ENCODE peak calls at places on chromosomes 4 and X, in four cellular contexts. One of them, this sample, is unnamed.

GRCh38 chr4:87257523-87257922 is 37.1 kb upstream of the KLHL8 start:
- DNase-seq in stomach: no peak
- DNase-seq in suprapubic skin: no peak
- DNase-seq in HepG2: no peak
- DNase-seq in this sample: no peak

GRCh38 chrX:31851761-31852160 is 779.9 kb upstream of the FTHL17 start:
- DNase-seq in stomach: no peak
- DNase-seq in suprapubic skin: no peak
- DNase-seq in HepG2: no peak
- DNase-seq in this sample: no peak

GRCh38 chr4:624705-625590 is at the start of gene PDE6B:
- DNase-seq in stomach: no peak
- DNase-seq in suprapubic skin: peak
- DNase-seq in HepG2: no peak
- DNase-seq in this sample: no peak

GRCh38 chr4:55029838-55030503 is 95.4 kb downstream of the KDR start:
- DNase-seq in stomach: no peak
- DNase-seq in suprapubic skin: no peak
- DNase-seq in HepG2: no peak
- DNase-seq in this sample: no peak

GRCh38 chrX:102341867-102342266 is 94.9 kb downstream of the NXF2 start:
- DNase-seq in stomach: no peak
- DNase-seq in suprapubic skin: no peak
- DNase-seq in HepG2: no peak
- DNase-seq in this sample: no peak

GRCh38 chr4:110503588-110504435 is 27.9 kb downstream of the ENPEP start:
- DNase-seq in stomach: no peak
- DNase-seq in suprapubic skin: no peak
- DNase-seq in HepG2: no peak
- DNase-seq in this sample: no peak

GRCh38 chr4:22071749-22072148 is 123.2 kb upstream of the KCNIP4 start:
- DNase-seq in stomach: no peak
- DNase-seq in suprapubic skin: no peak
- DNase-seq in HepG2: no peak
- DNase-seq in this sample: no peak

GRCh38 chr4:78651250-78651860 is 99.8 kb downstream of the ANXA3 start:
- DNase-seq in stomach: no peak
- DNase-seq in suprapubic skin: no peak
- DNase-seq in HepG2: no peak
- DNase-seq in this sample: no peak

GRCh38 chr4:38310446-38311043 is 350.3 kb downstream of the PTTG2 start:
- DNase-seq in stomach: no peak
- DNase-seq in suprapubic skin: no peak
- DNase-seq in HepG2: no peak
- DNase-seq in this sample: peak

GRCh38 chr4:82666970-82667665 is 105.3 kb upstream of the TMEM150C start:
- DNase-seq in stomach: no peak
- DNase-seq in suprapubic skin: no peak
- DNase-seq in HepG2: no peak
- DNase-seq in this sample: no peak

DNA sequence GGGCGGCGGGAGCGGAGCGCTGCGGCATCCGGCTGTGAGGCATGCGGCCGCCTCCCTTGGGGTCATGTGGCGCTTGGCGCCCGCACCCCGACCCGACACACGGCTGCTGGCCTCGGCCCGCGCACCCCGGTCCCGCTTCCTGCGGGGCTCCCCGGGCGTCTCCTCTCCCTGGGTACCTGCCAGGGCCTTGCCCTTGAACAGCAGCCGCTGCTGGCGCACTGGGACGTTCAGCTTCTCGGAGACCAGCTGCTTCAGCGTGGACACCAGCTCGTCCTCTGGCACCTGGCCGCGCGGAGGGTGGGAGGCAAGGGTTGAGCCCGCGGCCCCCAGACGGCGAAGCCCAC is 391 bp downstream of the UBL4A start:
- DNase-seq in stomach: peak
- DNase-seq in suprapubic skin: peak
- DNase-seq in HepG2: no peak
- DNase-seq in this sample: no peak
- TF ChIP-seq POLR2AphosphoS5 in stomach: no peak
- TF ChIP-seq POLR2AphosphoS5 in suprapubic skin: no peak
- TF ChIP-seq POLR2AphosphoS5 in HepG2: no peak
- TF ChIP-seq POLR2AphosphoS5 in this sample: no peak

GRCh38 chrX:155026727-155027508 is at the start of gene FUNDC2:
- DNase-seq in stomach: peak
- DNase-seq in suprapubic skin: peak
- DNase-seq in HepG2: peak
- DNase-seq in this sample: peak
- TF ChIP-seq POLR2A in stomach: no peak
- TF ChIP-seq POLR2A in suprapubic skin: peak
- TF ChIP-seq POLR2A in HepG2: peak
- TF ChIP-seq POLR2A in this sample: peak

DNA sequence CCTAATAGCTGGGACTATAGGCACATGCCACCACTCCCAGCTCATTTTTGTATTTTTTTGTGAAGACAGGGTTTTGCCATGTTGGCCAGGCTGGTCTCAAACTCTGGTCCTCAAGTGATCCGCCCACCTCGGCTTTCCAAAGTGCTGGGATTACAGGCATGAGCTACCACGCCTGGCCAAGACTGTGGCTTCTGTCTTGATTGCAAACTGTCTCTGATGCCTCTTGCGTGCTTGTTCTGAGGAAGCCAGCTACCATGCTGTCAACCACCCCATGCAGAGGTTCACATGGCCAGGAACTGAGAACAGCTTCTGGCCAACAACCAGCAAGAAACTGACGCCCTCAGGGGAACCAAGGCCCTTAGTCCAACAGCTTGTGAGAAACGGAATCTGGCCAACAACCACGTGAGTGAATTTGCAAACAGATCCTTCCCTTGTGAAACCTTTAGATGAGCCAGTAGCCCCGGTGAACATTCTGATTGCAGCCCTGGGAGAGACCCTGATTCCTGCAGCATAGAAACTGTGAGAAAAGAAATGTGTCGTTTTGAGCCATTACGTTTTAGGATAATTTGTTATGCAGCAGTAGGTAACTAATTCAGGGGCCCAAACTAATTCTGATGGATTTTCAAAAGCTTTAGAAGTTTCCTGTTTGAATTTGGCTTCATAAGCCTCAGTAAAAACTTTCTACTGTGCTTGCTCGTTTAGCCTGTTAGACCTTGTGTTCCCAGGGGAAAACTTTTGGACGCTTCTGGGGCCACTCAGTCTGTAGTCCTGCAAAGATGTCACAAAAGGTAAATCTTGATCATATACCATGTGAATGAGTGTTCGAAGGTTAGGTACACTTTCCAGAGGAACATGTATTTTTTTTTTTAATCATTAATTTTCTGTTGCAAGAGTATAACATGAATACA is 71.0 kb downstream of the SUPT20HL2 start:
- DNase-seq in stomach: peak
- DNase-seq in suprapubic skin: peak
- DNase-seq in HepG2: peak
- DNase-seq in this sample: no peak
- TF ChIP-seq POLR2AphosphoS5 in stomach: no peak
- TF ChIP-seq POLR2AphosphoS5 in suprapubic skin: no peak
- TF ChIP-seq POLR2AphosphoS5 in HepG2: no peak
- TF ChIP-seq POLR2AphosphoS5 in this sample: no peak

DNA sequence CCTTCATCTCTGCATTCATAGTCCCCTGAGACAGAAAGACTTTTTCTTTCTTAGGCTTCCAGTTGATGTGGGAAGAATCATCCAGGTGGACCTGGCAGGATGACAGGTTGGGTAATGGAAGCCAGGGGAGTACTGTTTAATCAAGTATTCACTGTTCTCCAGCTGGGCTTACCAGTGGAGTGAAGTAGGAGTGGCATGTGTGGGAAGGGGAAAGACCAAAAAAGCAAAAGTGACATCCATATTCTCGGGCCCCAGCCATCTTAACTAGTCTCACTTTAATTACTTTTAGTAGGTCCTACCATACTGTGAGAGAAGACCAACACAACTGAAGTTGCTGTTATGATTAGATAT is 18.5 kb downstream of the VSIG4 start:
- DNase-seq in stomach: no peak
- DNase-seq in suprapubic skin: no peak
- DNase-seq in HepG2: no peak
- DNase-seq in this sample: no peak
- TF ChIP-seq POLR2A in stomach: no peak
- TF ChIP-seq POLR2A in suprapubic skin: no peak
- TF ChIP-seq POLR2A in HepG2: no peak
- TF ChIP-seq POLR2A in this sample: no peak

DNA sequence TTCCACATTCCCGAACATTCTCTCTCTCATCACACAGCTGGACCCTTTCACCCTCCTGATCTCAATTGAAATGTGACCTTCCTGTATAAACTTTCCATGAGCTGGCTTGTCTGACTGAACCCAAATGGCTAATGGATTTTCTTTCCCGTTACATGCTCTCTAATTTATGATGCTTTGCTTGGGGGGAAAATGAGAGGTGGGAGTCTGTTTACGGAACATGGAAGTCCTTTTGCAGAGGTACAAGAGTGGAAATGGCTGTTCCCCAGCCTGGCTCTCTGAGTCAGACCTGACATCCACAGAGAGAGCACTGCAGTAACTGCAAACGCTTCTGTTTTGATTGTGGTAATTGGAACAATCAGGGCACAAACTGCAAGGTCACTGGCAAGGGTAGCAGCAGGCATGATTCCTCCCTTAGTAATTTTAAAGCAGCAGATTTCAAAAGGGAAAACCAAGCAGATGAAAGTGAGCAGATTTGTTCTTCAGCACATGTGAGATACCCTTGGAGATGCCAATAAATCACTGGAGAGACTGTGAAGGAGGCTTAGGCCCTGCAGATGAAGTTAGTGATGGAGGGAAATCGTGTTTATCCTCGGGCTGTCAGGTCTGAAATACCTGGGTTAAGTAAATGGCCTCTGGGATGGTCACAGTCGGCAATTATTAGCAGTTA is 83.9 kb downstream of the SNCA start:
- DNase-seq in stomach: no peak
- DNase-seq in suprapubic skin: peak
- DNase-seq in HepG2: no peak
- DNase-seq in this sample: no peak
- TF ChIP-seq POLR2AphosphoS5 in stomach: no peak
- TF ChIP-seq POLR2AphosphoS5 in suprapubic skin: no peak
- TF ChIP-seq POLR2AphosphoS5 in HepG2: no peak
- TF ChIP-seq POLR2AphosphoS5 in this sample: no peak

GRCh38 chr4:101347267-101347556 is at the start of gene PPP3CA:
- DNase-seq in stomach: no peak
- DNase-seq in suprapubic skin: no peak
- DNase-seq in HepG2: no peak
- DNase-seq in this sample: no peak

GRCh38 chr4:101346562-101347266 is 612 bp downstream of the PPP3CA start:
- DNase-seq in stomach: peak
- DNase-seq in suprapubic skin: peak
- DNase-seq in HepG2: peak
- DNase-seq in this sample: peak

GRCh38 chr4:101348367-101348827 is 1.1 kb upstream of the PPP3CA start:
- DNase-seq in stomach: peak
- DNase-seq in suprapubic skin: no peak
- DNase-seq in HepG2: no peak
- DNase-seq in this sample: peak

GRCh38 chr4:101346312-101346561 is 1.1 kb downstream of the PPP3CA start:
- DNase-seq in stomach: no peak
- DNase-seq in suprapubic skin: no peak
- DNase-seq in HepG2: peak
- DNase-seq in this sample: no peak

DNA sequence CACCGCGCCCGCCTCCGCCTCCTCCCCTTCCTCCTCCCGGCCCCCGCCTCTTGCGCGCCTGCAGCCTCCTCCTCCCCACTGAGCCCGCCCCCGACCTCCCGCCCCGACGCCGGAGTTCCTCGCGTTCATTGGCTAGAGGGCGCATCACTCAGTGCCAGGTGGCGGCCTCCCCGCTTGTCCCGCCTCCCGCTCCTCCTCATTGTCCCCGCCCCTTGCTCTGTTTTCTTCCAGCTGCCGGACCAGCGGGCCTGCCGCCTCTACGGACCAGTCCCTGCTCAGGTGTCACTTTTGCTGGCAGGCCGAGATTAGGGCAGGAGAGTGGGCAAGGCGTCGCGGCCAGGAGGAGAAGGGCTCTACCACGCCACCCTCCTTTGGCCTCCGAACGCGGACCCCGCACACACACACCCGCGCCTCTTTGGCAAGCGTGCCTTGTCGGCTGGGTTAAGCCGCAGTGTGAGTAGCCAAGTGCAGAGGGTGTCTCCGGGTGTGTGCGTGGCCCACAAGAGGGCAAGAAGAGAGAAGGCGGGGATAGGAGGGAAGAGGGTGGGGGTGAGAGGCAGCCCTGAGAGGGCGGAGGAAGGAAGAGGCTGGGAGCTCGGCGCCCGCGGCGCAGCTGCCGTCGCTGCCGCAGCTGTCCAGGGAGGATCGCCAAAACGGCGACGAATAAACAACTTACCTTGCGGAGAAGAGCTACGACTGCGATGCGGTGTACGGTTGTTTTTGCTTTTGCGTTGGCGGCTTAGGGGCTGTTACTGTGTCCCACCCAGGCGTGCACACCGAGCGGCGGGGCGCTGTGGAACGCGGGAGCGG is 436 bp upstream of the PPP3CA start:
- DNase-seq in stomach: peak
- DNase-seq in suprapubic skin: peak
- DNase-seq in HepG2: peak
- DNase-seq in this sample: peak
- TF ChIP-seq POLR2A in stomach: no peak
- TF ChIP-seq POLR2A in suprapubic skin: peak
- TF ChIP-seq POLR2A in HepG2: no peak
- TF ChIP-seq POLR2A in this sample: peak

DNA sequence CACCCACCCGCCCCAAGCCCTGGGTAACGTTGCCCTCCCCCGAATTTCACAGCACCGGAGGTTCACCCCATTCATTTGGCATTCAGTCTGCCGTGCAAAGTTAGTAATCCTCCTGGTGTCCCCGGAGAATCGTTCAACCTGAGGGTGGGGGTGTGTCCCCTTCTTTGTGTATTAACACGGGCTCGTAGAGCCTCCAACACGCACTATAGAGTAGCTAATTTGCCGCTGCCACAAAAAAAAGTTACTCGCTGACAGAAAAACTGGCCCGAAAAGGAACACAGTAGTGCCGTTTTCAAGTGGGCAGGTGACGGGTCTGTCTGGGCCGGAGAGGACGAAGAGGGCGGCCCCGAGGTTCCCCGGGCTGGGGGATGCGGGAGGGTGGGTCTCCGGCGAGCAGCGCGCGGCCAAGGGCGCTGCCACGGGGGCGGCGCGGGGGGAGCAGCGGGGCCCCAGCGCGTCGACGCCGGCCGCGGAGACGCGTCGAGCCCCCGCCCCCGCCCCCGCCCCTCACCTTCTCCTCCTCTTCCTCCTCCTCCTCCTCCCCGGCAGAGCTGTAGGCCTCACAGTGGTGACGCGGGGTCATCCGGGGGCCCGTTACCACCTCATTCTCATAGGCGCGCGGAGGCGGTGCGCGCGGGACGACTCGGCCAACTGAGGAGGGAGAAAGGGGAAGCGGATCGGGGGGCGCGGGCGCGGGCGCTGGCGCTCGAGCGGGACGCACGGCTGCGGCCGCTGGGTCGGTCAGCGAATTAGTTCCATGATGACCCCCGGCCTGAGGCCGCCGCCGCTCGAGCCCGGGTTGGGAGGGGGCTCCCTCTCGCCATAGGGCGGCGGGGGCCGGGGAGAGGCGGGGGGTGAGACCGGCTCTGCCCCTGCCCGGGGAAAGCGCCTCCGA is 581 bp downstream of the CCNI start:
- DNase-seq in stomach: peak
- DNase-seq in suprapubic skin: peak
- DNase-seq in HepG2: peak
- DNase-seq in this sample: peak
- TF ChIP-seq POLR2AphosphoS5 in stomach: no peak
- TF ChIP-seq POLR2AphosphoS5 in suprapubic skin: no peak
- TF ChIP-seq POLR2AphosphoS5 in HepG2: no peak
- TF ChIP-seq POLR2AphosphoS5 in this sample: no peak